ENCODE peak calls at places on chromosomes 16 and 17, in eight cellular contexts. E, F, C, A, W, D, V and I are unnamed samples.

GRCh38 chr16:81318711-81319110 is 3.9 kb downstream of the GAN start:
- DNase-seq in A (no peak), D (no peak), V (no peak), W (no peak), F (no peak), E (no peak), C (no peak), I (peak; percentile 50)

GRCh38 chr16:50025544-50025931 is 513 bp downstream of the CNEP1R1 start:
- DNase-seq in E (no peak), D (no peak), W (peak; percentile 11), F (no peak), V (no peak), C (no peak), A (peak; percentile 39), I (no peak)

GRCh38 chr16:67483150-67483549 is at the start of gene AGRP:
- DNase-seq in F (no peak), C (no peak), D (no peak), A (no peak), W (no peak), E (no peak), V (no peak), I (no peak)

GRCh38 chr17:75557852-75558665 is 29.5 kb upstream of the MYO15B start:
- DNase-seq in W (no peak), F (no peak), A (no peak), E (no peak), V (no peak), D (no peak), C (no peak), I (no peak)

GRCh38 chr17:4362141-4362540 is 4.3 kb downstream of the UBE2G1 start:
- DNase-seq in V (peak; percentile 37), A (no peak), F (no peak), C (no peak), W (no peak), E (no peak), D (peak; percentile 4), I (no peak)

GRCh38 chr17:17628388-17629008 is 37.0 kb upstream of the PEMT start:
- DNase-seq in E (no peak), W (no peak), D (no peak), C (no peak), V (no peak), A (no peak), F (no peak), I (no peak)

GRCh38 chr17:58283674-58284612 is 3.2 kb upstream of the MPO start:
- DNase-seq in A (no peak), D (peak; percentile 18), E (no peak), F (no peak), C (no peak), W (no peak), V (no peak), I (no peak)

GRCh38 chr17:1548032-1548431 is 14.6 kb downstream of the PITPNA start:
- DNase-seq in C (no peak), W (no peak), D (no peak), E (no peak), F (no peak), A (no peak), V (no peak), I (no peak)

GRCh38 chr16:51239196-51239595 is 88.1 kb upstream of the SALL1 start:
- DNase-seq in A (no peak), D (no peak), W (no peak), F (no peak), C (no peak), E (no peak), V (no peak), I (no peak)

GRCh38 chr16:23781176-23781575 is 26.4 kb downstream of the CHP2 start:
- DNase-seq in F (no peak), W (no peak), V (no peak), A (no peak), C (no peak), E (no peak), D (no peak), I (no peak)

GRCh38 chr16:89918453-89919347 is at the start of gene MC1R:
- DNase-seq in A (no peak), V (peak; percentile 29), W (no peak), D (no peak), F (no peak), E (no peak), C (no peak), I (peak; percentile 82)

GRCh38 chr16:87579691-87580090 is 22.6 kb upstream of the JPH3 start:
- DNase-seq in V (no peak), F (no peak), E (no peak), A (no peak), C (no peak), D (no peak), W (no peak), I (no peak)

GRCh38 chr16:87575027-87575804 is 27.1 kb upstream of the JPH3 start:
- DNase-seq in W (no peak), F (no peak), A (no peak), D (no peak), E (no peak), V (peak; percentile 14), C (no peak), I (peak; percentile 88)

GRCh38 chr16:87578531-87578930 is 23.8 kb upstream of the JPH3 start:
- DNase-seq in W (no peak), C (no peak), F (no peak), A (no peak), E (peak; percentile 50), D (no peak), V (no peak), I (no peak)

GRCh38 chr16:87572959-87573358 is 29.3 kb upstream of the JPH3 start:
- DNase-seq in F (no peak), V (no peak), C (no peak), A (no peak), E (no peak), W (no peak), D (no peak), I (no peak)

GRCh38 chr16:87576191-87576590 is 26.1 kb upstream of the JPH3 start:
- DNase-seq in E (peak; percentile 53), V (no peak), A (no peak), F (no peak), C (no peak), D (no peak), W (no peak), I (peak; percentile 85)
- H3K27ac ChIP-seq in E (no peak overlapping the region), V (no peak overlapping the region), A (no peak overlapping the region), F (no peak overlapping the region), C (no peak overlapping the region), D (no peak overlapping the region), W (no peak overlapping the region), I (no peak overlapping the region)

GRCh38 chr16:78184554-78185183 is 85.2 kb downstream of the WWOX start:
- DNase-seq in F (no peak), W (no peak), C (no peak), D (no peak), A (no peak), E (no peak), V (peak; percentile 89), I (no peak)
- H3K27ac ChIP-seq in F (no peak overlapping the region), W (no peak overlapping the region), C (no peak overlapping the region), D (no peak overlapping the region), A (no peak overlapping the region), E (no peak overlapping the region), V (no peak overlapping the region), I (no peak overlapping the region)

GRCh38 chr17:73768691-73769090 is 124.4 kb upstream of the SDK2 start:
- DNase-seq in F (no peak), C (no peak), A (no peak), E (no peak), W (no peak), D (no peak), V (no peak), I (no peak)

GRCh38 chr17:73772107-73772705 is 128.0 kb upstream of the SDK2 start:
- DNase-seq in W (no peak), D (no peak), F (no peak), A (no peak), E (no peak), V (peak; percentile 19), C (no peak), I (no peak)

GRCh38 chr17:73770849-73771229 is 126.6 kb upstream of the SDK2 start:
- DNase-seq in F (no peak), A (no peak), D (no peak), C (no peak), W (no peak), E (no peak), V (no peak), I (no peak)

GRCh38 chr17:73769480-73769879 is 125.2 kb upstream of the SDK2 start:
- DNase-seq in E (no peak), D (no peak), F (no peak), V (peak; percentile 4), A (no peak), W (no peak), C (no peak), I (no peak)

GRCh38 chr17:73770115-73770848 is 126.0 kb upstream of the SDK2 start:
- DNase-seq in F (no peak), C (peak; percentile 81), V (peak; percentile 93), A (no peak), W (no peak), E (peak; percentile 95), D (peak; percentile 93), I (no peak)
- H3K27ac ChIP-seq in F (no peak overlapping the region), C (peak overlapping the region; percentile 29), V (no peak overlapping the region), A (no peak overlapping the region), W (no peak overlapping the region), E (no peak overlapping the region), D (no peak overlapping the region), I (peak overlapping the region; percentile 49)

GRCh38 chr16:86492267-86492960 is 17.9 kb upstream of the FOXF1 start:
- DNase-seq in E (peak; percentile 8), A (no peak), D (no peak), F (no peak), W (no peak), V (no peak), C (no peak), I (no peak)
- H3K27ac ChIP-seq in E (no peak overlapping the region), A (no peak overlapping the region), D (peak overlapping the region; percentile 99), F (peak overlapping the region; percentile 91), W (no peak overlapping the region), V (no peak overlapping the region), C (no peak overlapping the region), I (no peak overlapping the region)

DNA sequence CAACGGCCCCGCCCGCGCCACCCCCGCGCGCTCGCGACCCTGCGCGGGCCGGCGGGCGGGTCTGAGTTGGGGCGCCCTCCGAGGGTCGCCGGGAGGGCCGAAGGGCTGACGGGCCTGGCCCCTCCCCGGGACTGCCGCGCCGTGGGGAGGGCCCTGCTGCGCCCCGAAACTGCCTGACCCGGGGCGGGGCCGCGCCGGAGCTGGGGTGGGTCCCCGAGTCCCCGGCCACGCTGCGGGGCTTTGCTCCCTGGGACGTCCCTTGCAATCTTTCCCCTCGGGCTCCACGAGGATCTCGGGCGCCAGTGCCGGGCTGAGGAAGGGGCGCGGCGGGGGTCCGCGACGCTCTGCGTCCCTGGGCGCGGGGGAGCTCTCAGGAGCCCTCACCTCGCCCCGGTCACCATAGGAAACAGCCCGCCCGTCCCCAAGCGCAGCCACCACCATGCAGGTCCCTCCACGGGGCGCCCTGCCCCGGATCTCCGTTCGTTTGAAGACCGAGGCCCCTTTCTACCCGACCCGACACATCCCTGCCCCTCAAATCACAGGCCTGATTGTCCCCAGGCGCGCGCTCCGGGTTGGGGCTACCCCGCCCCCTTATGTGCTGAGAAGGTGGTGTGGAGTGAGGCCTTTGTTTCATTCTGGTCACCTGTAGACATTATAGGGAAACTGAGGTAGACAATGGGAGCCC is 527 bp upstream of the ACTG1 start:
- DNase-seq in C (peak; percentile 58), V (peak; percentile 59), F (no peak), E (peak; percentile 86), A (peak; percentile 77), W (peak; percentile 38), D (peak; percentile 92), I (peak; percentile 95)
- H3K27ac ChIP-seq in C (peak overlapping the region; percentile 96), V (peak overlapping the region; percentile 91), F (peak overlapping the region; percentile 100), E (peak overlapping the region; percentile 100), A (peak overlapping the region; percentile 95), W (peak overlapping the region; percentile 75), D (peak overlapping the region; percentile 99), I (peak overlapping the region; percentile 96)